ENCODE peak calls at places on chromosome 18, in nine cellular contexts. W, U, O, P, N, J, H, T and A are unnamed samples.

GRCh38 chr18:63979409-63979908 is 9.6 kb downstream of the SERPINB8 start:
- DNase-seq in W (peak), T (peak), U (no peak), J (peak), O (no peak), H (peak), P (no peak), N (no peak), A (no peak)

GRCh38 chr18:74819433-74820059 is 221.9 kb downstream of the ZNF407 start:
- DNase-seq in P (no peak), O (no peak), T (no peak), N (no peak), W (peak), J (no peak), U (no peak), H (no peak), A (no peak)

GRCh38 chr18:8329186-8329771 is 280.0 kb upstream of the RAB12 start:
- DNase-seq in P (no peak), N (no peak), J (no peak), W (peak), T (no peak), U (no peak), H (no peak), O (no peak), A (no peak)

GRCh38 chr18:14976736-14977430 is 228.9 kb downstream of the ANKRD30B start:
- DNase-seq in H (peak), N (no peak), U (no peak), O (no peak), W (no peak), J (no peak), T (no peak), P (no peak), A (no peak)

GRCh38 chr18:58264846-58265245 is 220.8 kb downstream of the NEDD4L start:
- DNase-seq in W (no peak), O (no peak), N (no peak), T (no peak), J (no peak), H (no peak), P (no peak), U (no peak), A (no peak)

GRCh38 chr18:25678226-25678625 is 326.3 kb upstream of the ZNF521 start:
- DNase-seq in W (peak), N (no peak), H (no peak), P (no peak), J (no peak), T (no peak), O (no peak), U (no peak), A (no peak)

GRCh38 chr18:48295586-48296311 is 113.4 kb downstream of the ZBTB7C start:
- DNase-seq in T (no peak), O (no peak), J (no peak), U (no peak), N (no peak), H (no peak), W (peak), P (no peak), A (no peak)

GRCh38 chr18:23133860-23134779 is 1.2 kb upstream of the CABLES1 start:
- DNase-seq in N (no peak), O (no peak), U (peak), T (peak), J (no peak), H (no peak), P (peak), W (peak), A (no peak)

GRCh38 chr18:69400976-69401474 is 337 bp downstream of the DOK6 start:
- DNase-seq in J (no peak), O (no peak), P (no peak), U (peak), W (peak), N (peak), T (no peak), H (no peak), A (no peak)

GRCh38 chr18:79579807-79580480 is 99.7 kb upstream of the CTDP1 start:
- DNase-seq in J (no peak), P (no peak), W (no peak), U (no peak), N (peak), O (no peak), H (no peak), T (no peak), A (peak)